ENCODE peak calls at places on chromosomes 5 and 9, in four cellular contexts. One of them, this sample, is unnamed.

GRCh38 chr5:75965292-75965691 is 117.9 kb upstream of the SV2C start:
- DNase-seq in HL-60: no peak
- DNase-seq in GM12878: no peak
- DNase-seq in K562: no peak
- DNase-seq in this sample: no peak

GRCh38 chr9:33719581-33720374 is 75.6 kb upstream of the PRSS3 start:
- DNase-seq in HL-60: no peak
- DNase-seq in GM12878: no peak
- DNase-seq in K562: peak; percentile 72
- DNase-seq in this sample: no peak

GRCh38 chr5:93371893-93372292 is 209.1 kb downstream of the NR2F1-AS1 start:
- DNase-seq in HL-60: no peak
- DNase-seq in GM12878: no peak
- DNase-seq in K562: no peak
- DNase-seq in this sample: no peak

GRCh38 chr5:140840978-140841962 is at the start of gene PCDHA8:
- DNase-seq in HL-60: no peak
- DNase-seq in GM12878: no peak
- DNase-seq in K562: peak; percentile 40
- DNase-seq in this sample: no peak

GRCh38 chr9:89808076-89808701 is 203.4 kb downstream of the GADD45G start:
- DNase-seq in HL-60: no peak
- DNase-seq in GM12878: no peak
- DNase-seq in K562: no peak
- DNase-seq in this sample: no peak

GRCh38 chr9:110255417-110256141 is 728 bp downstream of the TXN start:
- DNase-seq in HL-60: no peak
- DNase-seq in GM12878: no peak
- DNase-seq in K562: peak; percentile 78
- DNase-seq in this sample: peak; percentile 21

GRCh38 chr5:137400571-137400970 is 98.6 kb downstream of the SPOCK1 start:
- DNase-seq in HL-60: no peak
- DNase-seq in GM12878: no peak
- DNase-seq in K562: no peak
- DNase-seq in this sample: no peak

GRCh38 chr5:132370241-132370820 is 821 bp downstream of the SLC22A5 start:
- DNase-seq in HL-60: no peak
- DNase-seq in GM12878: no peak
- DNase-seq in K562: peak; percentile 23
- DNase-seq in this sample: no peak

GRCh38 chr5:59061377-59061776 is 478.5 kb downstream of the RAB3C start:
- DNase-seq in HL-60: no peak
- DNase-seq in GM12878: no peak
- DNase-seq in K562: no peak
- DNase-seq in this sample: no peak

GRCh38 chr9:365451-365850 is 150.8 kb downstream of the DOCK8 start:
- DNase-seq in HL-60: no peak
- DNase-seq in GM12878: no peak
- DNase-seq in K562: no peak
- DNase-seq in this sample: no peak

GRCh38 chr5:5799229-5799628 is 376.8 kb downstream of the ICE1 start:
- DNase-seq in HL-60: no peak
- DNase-seq in GM12878: no peak
- DNase-seq in K562: no peak
- DNase-seq in this sample: no peak

GRCh38 chr5:157434096-157434495 is 25.9 kb upstream of the NIPAL4 start:
- DNase-seq in HL-60: no peak
- DNase-seq in GM12878: no peak
- DNase-seq in K562: no peak
- DNase-seq in this sample: no peak
- TF ChIP-seq SPI1 in HL-60: no peak
- TF ChIP-seq SPI1 in GM12878: no peak
- TF ChIP-seq SPI1 in K562: no peak
- TF ChIP-seq SPI1 in this sample: no peak

GRCh38 chr9:18906656-18907395 is 126.2 kb downstream of the SAXO1 start:
- DNase-seq in HL-60: no peak
- DNase-seq in GM12878: no peak
- DNase-seq in K562: no peak
- DNase-seq in this sample: no peak
- TF ChIP-seq SPI1 in HL-60: no peak
- TF ChIP-seq SPI1 in GM12878: no peak
- TF ChIP-seq SPI1 in K562: no peak
- TF ChIP-seq SPI1 in this sample: no peak

GRCh38 chr9:81560851-81561732 is 128.3 kb downstream of the TLE1 start:
- DNase-seq in HL-60: no peak
- DNase-seq in GM12878: no peak
- DNase-seq in K562: no peak
- DNase-seq in this sample: no peak
- TF ChIP-seq SPI1 in HL-60: no peak
- TF ChIP-seq SPI1 in GM12878: no peak
- TF ChIP-seq SPI1 in K562: no peak
- TF ChIP-seq SPI1 in this sample: no peak

GRCh38 chr9:126925876-126926275 is 11.3 kb downstream of the RALGPS1 start:
- DNase-seq in HL-60: no peak
- DNase-seq in GM12878: no peak
- DNase-seq in K562: no peak
- DNase-seq in this sample: no peak

GRCh38 chr9:126932871-126933321 is 18.3 kb downstream of the RALGPS1 start:
- DNase-seq in HL-60: no peak
- DNase-seq in GM12878: no peak
- DNase-seq in K562: no peak
- DNase-seq in this sample: no peak

GRCh38 chr9:126927419-126927818 is 12.8 kb downstream of the RALGPS1 start:
- DNase-seq in HL-60: no peak
- DNase-seq in GM12878: no peak
- DNase-seq in K562: no peak
- DNase-seq in this sample: no peak
- TF ChIP-seq SPI1 in HL-60: no peak
- TF ChIP-seq SPI1 in GM12878: no peak
- TF ChIP-seq SPI1 in K562: no peak
- TF ChIP-seq SPI1 in this sample: no peak

DNA sequence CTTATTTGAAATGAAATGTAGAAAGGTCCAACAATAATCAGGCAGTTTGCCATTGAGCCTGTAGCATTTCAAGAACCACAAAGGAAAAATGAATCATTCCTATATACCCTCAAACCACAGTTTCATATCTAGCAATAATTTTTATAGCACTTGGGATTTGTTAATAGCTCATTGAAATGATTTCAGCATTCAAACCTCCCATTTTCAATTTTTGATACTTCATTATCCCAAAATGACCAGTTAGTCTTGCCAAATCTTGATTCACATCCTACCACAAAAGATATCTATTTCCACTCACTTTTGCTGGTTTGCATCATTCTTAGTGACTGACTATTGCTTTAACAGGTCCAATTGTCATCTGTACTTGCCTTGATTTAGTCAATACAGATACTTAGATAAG is 790.1 kb downstream of the TLE1 start:
- DNase-seq in HL-60: no peak
- DNase-seq in GM12878: no peak
- DNase-seq in K562: no peak
- DNase-seq in this sample: no peak
- TF ChIP-seq SPI1 in HL-60: no peak
- TF ChIP-seq SPI1 in GM12878: no peak
- TF ChIP-seq SPI1 in K562: no peak
- TF ChIP-seq SPI1 in this sample: no peak

GRCh38 chr9:116196806-116197205 is 43.2 kb downstream of the PAPPA start:
- DNase-seq in HL-60: no peak
- DNase-seq in GM12878: no peak
- DNase-seq in K562: no peak
- DNase-seq in this sample: no peak
- TF ChIP-seq SPI1 in HL-60: no peak
- TF ChIP-seq SPI1 in GM12878: no peak
- TF ChIP-seq SPI1 in K562: no peak
- TF ChIP-seq SPI1 in this sample: no peak